ENCODE peak calls at places on chromosome 12, in seven cellular contexts. Y, R, L, X, K, H and F are unnamed samples.
A peak's percentile ranks its signal among the peaks of the same experiment; 100 is the strongest.

GRCh38 chr12:62785941-62786559 is 148.9 kb downstream of the PPM1H start:
- DNase-seq in Y (peak; percentile 91), K (no peak), R (no peak), X (peak; percentile 83), H (no peak), L (peak; percentile 53), F (no peak)

GRCh38 chr12:52074006-52074405 is 4.2 kb downstream of the ATG101 start:
- DNase-seq in X (no peak), H (no peak), L (no peak), Y (no peak), R (no peak), K (no peak), F (no peak)

GRCh38 chr12:106999444-106999843 is 12.5 kb upstream of the MTERF2 start:
- DNase-seq in X (peak; percentile 75), Y (peak; percentile 81), H (no peak), K (no peak), R (no peak), L (no peak), F (no peak)

GRCh38 chr12:120065472-120065871 is 51.1 kb downstream of the RAB35 start:
- DNase-seq in H (no peak), Y (no peak), L (no peak), R (no peak), K (no peak), X (no peak), F (no peak)

GRCh38 chr12:130829391-130830245 is 9.4 kb downstream of the STX2 start:
- DNase-seq in X (no peak), Y (no peak), H (no peak), R (no peak), K (no peak), L (no peak), F (no peak)

GRCh38 chr12:51482808-51483532 is 58.3 kb downstream of the SLC4A8 start:
- DNase-seq in L (no peak), H (peak; percentile 28), Y (no peak), X (no peak), K (no peak), R (no peak), F (no peak)

GRCh38 chr12:81542065-81542464 is 217.1 kb downstream of the PPFIA2 start:
- DNase-seq in K (no peak), Y (no peak), H (no peak), L (no peak), X (no peak), R (no peak), F (no peak)

GRCh38 chr12:43501705-43502104 is 50.3 kb downstream of the ADAMTS20 start:
- DNase-seq in X (peak; percentile 23), H (no peak), L (no peak), R (no peak), Y (peak; percentile 24), K (no peak), F (no peak)

GRCh38 chr12:1929985-1930815 is 11.7 kb upstream of the CACNA2D4 start:
- DNase-seq in K (no peak), Y (no peak), R (no peak), L (no peak), H (no peak), X (no peak), F (no peak)

GRCh38 chr12:132320767-132321211 is 8.6 kb downstream of the GALNT9 start:
- DNase-seq in Y (no peak), L (no peak), H (no peak), R (no peak), X (no peak), K (no peak), F (no peak)

GRCh38 chr12:119691202-119691846 is 23.4 kb downstream of the PRKAB1 start:
- DNase-seq in R (no peak), H (no peak), X (no peak), L (no peak), Y (no peak), K (no peak), F (no peak)

GRCh38 chr12:15735837-15736615 is 53.2 kb downstream of the EPS8 start:
- DNase-seq in R (no peak), K (no peak), Y (no peak), H (no peak), L (no peak), X (no peak), F (no peak)

GRCh38 chr12:19031032-19031431 is 98.5 kb upstream of the PLEKHA5 start:
- DNase-seq in Y (peak; percentile 72), R (no peak), H (no peak), L (peak; percentile 41), X (peak; percentile 84), K (no peak), F (no peak)

GRCh38 chr12:127785535-127785934 is 481.4 kb upstream of the TMEM132C start:
- DNase-seq in X (peak; percentile 4), K (no peak), H (no peak), R (peak; percentile 41), L (peak; percentile 74), Y (no peak), F (no peak)

GRCh38 chr12:117596968-117597367 is 235.5 kb upstream of the NOS1 start:
- DNase-seq in K (no peak), H (no peak), Y (no peak), X (no peak), R (no peak), L (no peak), F (no peak)

GRCh38 chr12:95424271-95424994 is 49.5 kb upstream of the METAP2 start:
- DNase-seq in K (no peak), L (no peak), X (no peak), Y (no peak), R (no peak), H (no peak), F (no peak)

GRCh38 chr12:6540181-6540877 is 6.0 kb downstream of the GAPDH start:
- DNase-seq in K (no peak), L (peak; percentile 89), R (no peak), Y (peak; percentile 92), X (peak; percentile 95), H (peak; percentile 62), F (peak; percentile 61)

GRCh38 chr12:709631-710030 is 42.7 kb upstream of the WNK1 start:
- DNase-seq in Y (no peak), H (no peak), X (no peak), K (no peak), R (no peak), L (no peak), F (no peak)

GRCh38 chr12:74538491-74539258 is 1.0 kb downstream of the ATXN7L3B start:
- DNase-seq in Y (no peak), H (no peak), X (peak; percentile 9), R (no peak), L (no peak), K (no peak), F (no peak)

GRCh38 chr12:110937104-110937641 is 16.8 kb upstream of the MYL2 start:
- DNase-seq in R (peak; percentile 60), Y (peak; percentile 17), L (no peak), H (peak; percentile 61), X (peak; percentile 46), K (peak; percentile 62), F (peak; percentile 15)

GRCh38 chr12:47033081-47033480 is 46.3 kb upstream of the PCED1B start:
- DNase-seq in Y (peak; percentile 73), R (peak; percentile 13), X (no peak), L (no peak), H (no peak), K (no peak), F (no peak)

GRCh38 chr12:104975621-104976343 is 10.3 kb upstream of the NOPCHAP1 start:
- DNase-seq in R (no peak), K (no peak), L (peak; percentile 9), H (no peak), Y (peak; percentile 78), X (peak; percentile 61), F (no peak)

GRCh38 chr12:84825149-84825548 is 87.5 kb downstream of the SLC6A15 start:
- DNase-seq in L (no peak), H (no peak), Y (no peak), R (no peak), K (no peak), X (no peak), F (no peak)

GRCh38 chr12:21561158-21561557 is 35.1 kb downstream of the SPX start:
- DNase-seq in K (no peak), R (no peak), X (no peak), H (no peak), L (no peak), Y (no peak), F (no peak)

GRCh38 chr12:11949738-11950403 is 120.9 kb upstream of the BCL2L14 start:
- DNase-seq in K (no peak), X (no peak), L (no peak), H (no peak), R (no peak), Y (no peak), F (no peak)

GRCh38 chr12:39048395-39048794 is 143.0 kb upstream of the CPNE8 start:
- DNase-seq in X (no peak), R (no peak), K (no peak), H (no peak), Y (no peak), L (no peak), F (no peak)

GRCh38 chr12:52867636-52868035 is 18.8 kb upstream of the KRT78 start:
- DNase-seq in X (peak; percentile 86), H (peak; percentile 20), Y (no peak), L (no peak), R (peak; percentile 38), K (no peak), F (no peak)

GRCh38 chr12:5733136-5733755 is 211.8 kb downstream of the ANO2 start:
- DNase-seq in K (no peak), X (peak; percentile 83), R (no peak), L (no peak), H (no peak), Y (no peak), F (no peak)

GRCh38 chr12:27257104-27257848 is 13.2 kb downstream of the STK38L start:
- DNase-seq in H (no peak), X (no peak), Y (no peak), K (no peak), L (no peak), R (no peak), F (no peak)

GRCh38 chr12:108332791-108333382 is 6.2 kb downstream of the CMKLR1 start:
- DNase-seq in Y (no peak), K (no peak), L (no peak), H (no peak), R (peak; percentile 68), X (no peak), F (no peak)

GRCh38 chr12:57461326-57461903 is 1.8 kb downstream of the GLI1 start:
- DNase-seq in R (no peak), L (no peak), Y (no peak), X (peak; percentile 66), H (peak; percentile 38), K (peak; percentile 65), F (peak; percentile 19)

GRCh38 chr12:7100239-7100638 is 8.0 kb upstream of the C1R start:
- DNase-seq in R (no peak), L (no peak), H (no peak), K (no peak), X (no peak), Y (no peak), F (no peak)

GRCh38 chr12:24062642-24063245 is 113.3 kb upstream of the SOX5 start:
- DNase-seq in Y (peak; percentile 59), X (no peak), K (no peak), H (no peak), R (no peak), L (no peak), F (no peak)